ENCODE peak calls at places on chromosomes 11 and 22, in eight cellular contexts. Z is transverse colon, A is GM12878, Q is sigmoid colon, R is stomach, X is HepG2, I is breast epithelium, O is K562. E is an unnamed sample.

GRCh38 chr11:59173080-59173963 is 1.4 kb downstream of the DTX4 start:
- DNase-seq in O (no peak), Q (no peak), A (no peak), Z (peak), X (peak), R (peak), I (no peak), E (no peak)

GRCh38 chr11:93287434-93287833 is 43.1 kb upstream of the DEUP1 start:
- DNase-seq in Q (no peak), O (no peak), Z (no peak), R (no peak), I (no peak), X (no peak), A (no peak), E (no peak)

GRCh38 chr11:66950113-66950535 is 8.1 kb downstream of the PC start:
- DNase-seq in X (peak), I (peak), Z (peak), A (no peak), R (peak), Q (peak), O (peak), E (no peak)

GRCh38 chr11:87137711-87138110 is 100.0 kb downstream of the TMEM135 start:
- DNase-seq in I (no peak), O (no peak), Z (no peak), R (no peak), Q (no peak), A (no peak), X (no peak), E (no peak)

GRCh38 chr11:68890490-68891231 is 13.0 kb downstream of the MRPL21 start:
- DNase-seq in X (no peak), O (no peak), A (no peak), Z (peak), I (peak), R (peak), Q (peak), E (peak)

GRCh38 chr11:77522215-77522614 is 48.3 kb upstream of the PAK1 start:
- DNase-seq in Z (no peak), I (no peak), Q (no peak), R (no peak), O (no peak), X (no peak), A (no peak), E (no peak)

GRCh38 chr11:5881756-5882155 is 1.3 kb downstream of the OR52E4 start:
- DNase-seq in X (no peak), Q (no peak), Z (no peak), O (no peak), A (no peak), R (no peak), I (no peak), E (no peak)

GRCh38 chr11:28447226-28447625 is 339.0 kb downstream of the METTL15 start:
- DNase-seq in R (no peak), I (no peak), X (peak), Q (no peak), O (no peak), A (no peak), Z (no peak), E (no peak)

GRCh38 chr11:78080818-78081495 is 1.3 kb upstream of the NDUFC2 start:
- DNase-seq in O (no peak), Q (no peak), Z (no peak), X (peak), A (no peak), R (no peak), I (peak), E (no peak)

GRCh38 chr11:107741044-107741823 is 29.4 kb upstream of the SLN start:
- DNase-seq in Z (peak), O (peak), X (peak), I (no peak), R (no peak), A (peak), Q (no peak), E (peak)

GRCh38 chr22:23306438-23306921 is 126.2 kb downstream of the BCR start:
- DNase-seq in Q (no peak), R (no peak), Z (no peak), X (no peak), A (no peak), I (peak), O (no peak), E (no peak)

GRCh38 chr11:59551651-59552521 is 40.5 kb downstream of the OR4D9 start:
- DNase-seq in O (peak), R (no peak), X (peak), I (no peak), Q (peak), A (no peak), Z (no peak), E (no peak)

GRCh38 chr22:45680932-45681700 is 9.5 kb downstream of the ATXN10 start:
- DNase-seq in O (no peak), I (no peak), A (no peak), Q (no peak), X (no peak), Z (no peak), R (no peak), E (no peak)

GRCh38 chr11:82988936-82989627 is 82.6 kb downstream of the RAB30 start:
- DNase-seq in Z (no peak), X (peak), Q (no peak), R (no peak), A (no peak), O (peak), I (no peak), E (no peak)

GRCh38 chr11:66085071-66085470 is 15.0 kb downstream of the PACS1 start:
- DNase-seq in X (no peak), Z (no peak), I (no peak), R (no peak), O (no peak), Q (no peak), A (no peak), E (no peak)

GRCh38 chr11:130522284-130522961 is 74.0 kb downstream of the ADAMTS15 start:
- DNase-seq in Z (peak), O (peak), I (no peak), X (peak), A (no peak), R (peak), Q (peak), E (no peak)

GRCh38 chr11:2295971-2296912 is 5.5 kb downstream of the C11orf21 start:
- DNase-seq in X (no peak), A (no peak), Q (peak), Z (no peak), O (no peak), I (peak), R (no peak), E (no peak)

GRCh38 chr11:11320820-11321219 is 32.2 kb downstream of the CSNK2A3 start:
- DNase-seq in Q (no peak), O (no peak), X (no peak), Z (no peak), R (no peak), I (no peak), A (no peak), E (no peak)
- H3K27ac ChIP-seq in Q (no peak), O (no peak), X (no peak), Z (no peak), R (no peak), I (no peak), A (no peak), E (no peak)

DNA sequence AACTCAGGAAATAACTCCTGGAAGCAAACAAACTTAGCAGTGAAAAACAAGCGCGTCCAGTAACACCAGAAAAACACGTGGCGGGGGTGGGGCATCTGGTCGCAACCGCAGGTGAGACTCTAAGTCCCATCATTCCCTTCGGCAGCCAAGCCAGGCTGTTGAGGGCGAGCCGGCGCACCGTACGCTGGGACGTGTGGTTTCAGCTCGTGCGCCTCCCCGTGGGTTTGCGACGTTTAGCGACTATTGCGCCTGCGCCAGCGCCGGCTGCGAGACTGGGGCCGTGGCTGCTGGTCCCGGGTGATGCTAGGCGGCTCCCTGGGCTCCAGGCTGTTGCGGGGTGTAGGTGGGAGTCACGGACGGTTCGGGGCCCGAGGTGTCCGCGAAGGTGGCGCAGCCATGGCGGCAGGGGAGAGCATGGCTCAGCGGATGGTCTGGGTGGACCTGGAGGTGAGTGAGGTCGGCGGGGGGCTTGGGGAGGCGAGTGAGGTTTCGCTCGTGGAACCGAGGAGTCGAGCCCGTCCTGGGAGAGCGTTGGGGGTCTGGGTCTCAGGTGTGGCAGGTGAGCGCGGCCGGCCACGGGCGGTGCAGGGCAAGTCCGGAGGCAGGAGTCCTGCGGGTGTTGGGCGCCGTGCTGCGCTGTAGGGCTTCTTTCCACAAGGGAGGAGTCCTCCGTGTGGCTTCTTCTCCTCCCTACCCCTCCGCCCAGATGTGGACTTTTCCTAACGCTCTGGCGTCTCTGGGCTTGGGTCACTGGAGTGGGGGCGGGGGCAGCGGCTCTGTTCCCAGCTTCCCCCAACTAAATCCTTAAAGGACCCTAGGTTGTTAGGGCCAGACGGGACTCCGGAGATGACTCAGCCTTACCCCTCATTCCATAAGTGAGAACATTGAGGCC is at the start of gene REXO2:
- DNase-seq in Z (peak), Q (peak), X (peak), R (peak), A (peak), O (peak), I (peak), E (peak)
- TF ChIP-seq POLR2AphosphoS5 in Z (peak), Q (peak), X (peak), R (peak), A (no peak), O (peak), I (peak), E (no peak)

DNA sequence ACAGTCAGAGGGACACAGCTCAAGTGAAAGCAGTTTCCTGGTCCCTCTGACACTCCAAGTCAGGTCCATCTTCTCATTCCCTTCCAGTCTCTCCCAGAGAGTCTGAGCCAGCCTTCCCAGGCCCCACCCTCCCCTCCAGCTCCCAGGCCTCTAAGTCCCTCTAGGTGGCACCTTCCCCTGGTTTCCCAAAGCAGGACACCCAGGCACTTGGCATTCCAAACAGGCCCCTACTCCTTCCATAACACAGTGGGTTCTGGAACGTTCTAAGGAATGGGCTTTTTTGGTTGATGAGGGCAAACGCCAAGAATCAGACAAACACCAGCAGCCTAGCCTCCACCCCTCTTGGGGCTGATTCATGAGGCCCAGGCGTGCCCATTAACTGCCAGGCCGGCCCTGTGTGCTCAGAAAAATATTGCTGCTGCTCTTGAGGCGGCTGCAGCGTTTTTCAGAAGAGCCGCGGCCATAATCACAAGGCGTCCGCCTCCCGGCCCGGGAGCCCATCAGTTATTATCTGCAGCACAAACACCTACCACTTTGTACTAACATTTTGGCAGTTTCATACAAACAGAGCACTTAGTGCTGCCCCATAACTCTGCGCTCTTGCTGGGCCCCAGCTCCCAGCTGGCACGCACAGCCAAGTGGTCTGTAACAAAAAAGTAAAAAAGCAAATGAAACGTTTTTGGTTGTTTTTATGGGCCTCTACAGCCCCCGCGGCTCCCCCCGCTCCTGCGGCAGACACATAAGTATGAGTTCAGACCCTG is 418.6 kb downstream of the SOX6 start:
- DNase-seq in A (no peak), O (no peak), Z (no peak), Q (peak), I (no peak), X (no peak), R (no peak), E (no peak)
- TF ChIP-seq CTCF in A (no peak), O (no peak), Z (no peak), Q (no peak), I (no peak), X (no peak), R (no peak), E (no peak)

GRCh38 chr11:47469411-47470179 is 20.7 kb upstream of the RAPSN start:
- DNase-seq in O (no peak), I (no peak), Z (no peak), X (no peak), R (no peak), A (no peak), Q (no peak), E (no peak)
- H3K27ac ChIP-seq in O (no peak), I (peak), Z (no peak), X (no peak), R (peak), A (no peak), Q (peak), E (no peak)

GRCh38 chr22:29971607-29972006 is 88.6 kb downstream of the MTMR3 start:
- DNase-seq in Q (no peak), O (no peak), X (no peak), A (no peak), R (no peak), Z (no peak), I (no peak), E (no peak)
- TF ChIP-seq POLR2AphosphoS5 in Q (no peak), O (no peak), X (no peak), A (no peak), R (no peak), Z (no peak), I (no peak), E (no peak)

GRCh38 chr11:75350122-75350742 is 1.2 kb downstream of the ARRB1 start:
- DNase-seq in A (no peak), Q (no peak), X (no peak), O (no peak), I (no peak), Z (no peak), R (no peak), E (no peak)
- TF ChIP-seq CTCF in A (no peak), Q (no peak), X (no peak), O (no peak), I (no peak), Z (no peak), R (no peak), E (no peak)

GRCh38 chr11:313304-313786 is 495 bp upstream of the IFITM1 start:
- DNase-seq in Q (no peak), O (no peak), Z (no peak), I (no peak), R (no peak), X (no peak), A (no peak), E (no peak)

GRCh38 chr11:315051-315481 is 1.2 kb downstream of the IFITM1 start:
- DNase-seq in I (no peak), Z (no peak), A (no peak), R (no peak), O (no peak), X (peak), Q (no peak), E (no peak)

GRCh38 chr11:315516-315994 is 1.7 kb downstream of the IFITM1 start:
- DNase-seq in Q (peak), I (no peak), R (no peak), A (no peak), Z (no peak), X (no peak), O (no peak), E (no peak)

GRCh38 chr11:312092-312816 is 1.6 kb upstream of the IFITM1 start:
- DNase-seq in O (no peak), I (no peak), X (no peak), Q (no peak), Z (no peak), R (no peak), A (no peak), E (no peak)

GRCh38 chr11:313787-314547 is at the start of gene IFITM1:
- DNase-seq in X (no peak), A (peak), Q (no peak), I (no peak), O (no peak), Z (peak), R (no peak), E (peak)
- H3K27ac ChIP-seq in X (no peak), A (peak), Q (peak), I (peak), O (peak), Z (peak), R (peak), E (peak)

GRCh38 chr22:38051900-38052862 is 5.0 kb upstream of the PICK1 start:
- DNase-seq in O (peak), Q (peak), R (peak), X (peak), A (peak), I (peak), Z (peak), E (peak)

GRCh38 chr22:38051261-38051660 is 5.9 kb upstream of the PICK1 start:
- DNase-seq in Z (no peak), R (no peak), O (no peak), Q (no peak), A (no peak), X (no peak), I (no peak), E (no peak)

GRCh38 chr22:38062782-38063181 is 5.6 kb downstream of the PICK1 start:
- DNase-seq in Z (peak), O (no peak), X (no peak), Q (no peak), I (no peak), R (no peak), A (no peak), E (no peak)

DNA sequence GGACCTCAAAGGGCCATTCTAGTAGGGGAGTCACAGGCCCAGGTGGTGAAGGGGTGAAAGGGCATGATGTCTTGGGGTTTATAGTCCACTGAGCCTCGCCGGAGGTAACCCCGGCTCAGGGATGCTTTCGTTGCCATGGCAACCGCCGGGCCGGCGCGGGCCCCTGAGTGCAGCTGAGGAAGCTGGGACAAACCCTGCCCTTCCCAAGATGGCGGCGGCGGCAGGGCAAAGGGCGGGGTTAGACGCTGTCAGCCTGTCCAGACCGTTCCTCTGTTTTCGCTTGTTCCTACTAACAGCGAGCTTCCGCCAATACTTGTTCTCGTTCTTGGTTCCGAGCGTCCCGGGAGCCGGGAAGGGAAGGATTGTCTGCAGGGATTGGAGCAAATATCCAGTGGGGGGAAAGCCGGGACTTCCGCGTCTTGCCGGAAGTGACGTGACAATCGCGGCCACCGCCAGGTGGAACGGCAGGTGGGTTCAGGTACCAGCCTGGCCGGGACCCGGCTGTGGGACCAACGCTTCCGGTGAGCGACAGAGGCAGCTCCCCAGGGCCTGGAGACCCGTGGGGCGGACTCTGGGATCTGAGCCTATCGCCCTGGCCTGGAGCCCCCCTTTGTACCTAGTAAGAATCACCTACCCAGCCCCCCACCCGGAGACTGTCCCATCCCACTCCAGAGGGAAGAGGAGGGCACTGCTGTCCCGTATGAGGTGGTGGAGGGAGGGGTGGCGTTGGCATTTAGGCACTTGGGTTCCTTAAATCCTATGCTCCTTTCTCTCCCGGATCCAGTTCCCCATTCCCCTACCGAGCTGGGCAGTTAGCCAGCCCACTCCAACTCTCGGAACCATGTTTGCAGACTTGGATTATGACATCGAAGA is at the start of gene PICK1:
- DNase-seq in I (peak), Q (peak), A (peak), R (peak), X (peak), O (peak), Z (peak), E (peak)
- TF ChIP-seq POLR2AphosphoS5 in I (peak), Q (peak), A (peak), R (peak), X (peak), O (no peak), Z (peak), E (peak)

E was measured in HL-60.